ENCODE peak calls at places on chromosomes 1 and 21, in four cellular contexts. B, K, Z and D are unnamed samples.

GRCh38 chr1:213686003-213686582 is 301.7 kb upstream of the PROX1 start:
- DNase-seq in Z (no peak), B (no peak), K (no peak), D (no peak)

GRCh38 chr1:205042911-205043806 is at the start of gene CNTN2:
- DNase-seq in K (no peak), B (peak), Z (peak), D (no peak)

GRCh38 chr1:106290805-106291537 is 765.5 kb upstream of the PRMT6 start:
- DNase-seq in K (no peak), B (no peak), Z (no peak), D (no peak)

GRCh38 chr1:219261454-219261853 is 87.8 kb downstream of the LYPLAL1 start:
- DNase-seq in Z (no peak), K (no peak), B (no peak), D (no peak)

GRCh38 chr1:220841293-220841692 is 38.0 kb upstream of the HLX start:
- DNase-seq in B (no peak), Z (peak), K (no peak), D (no peak)

GRCh38 chr1:20308569-20308968 is 17.9 kb downstream of the VWA5B1 start:
- DNase-seq in Z (peak), K (no peak), B (no peak), D (no peak)

GRCh38 chr1:116425987-116426386 is 52.9 kb downstream of the ATP1A1 start:
- DNase-seq in B (no peak), K (no peak), Z (no peak), D (no peak)

GRCh38 chr1:16618719-16619118 is 5.4 kb upstream of the NBPF1 start:
- DNase-seq in K (no peak), Z (peak), B (peak), D (no peak)

GRCh38 chr1:213326666-213327317 is 275.8 kb downstream of the RPS6KC1 start:
- DNase-seq in K (peak), B (no peak), Z (no peak), D (no peak)

GRCh38 chr1:220922951-220923350 is 43.7 kb downstream of the HLX start:
- DNase-seq in B (no peak), Z (peak), K (no peak), D (peak)

GRCh38 chr1:2380816-2381591 is 10.3 kb downstream of the MORN1 start:
- DNase-seq in B (no peak), Z (no peak), K (no peak), D (no peak)

GRCh38 chr1:160633330-160633903 is 13.4 kb downstream of the SLAMF1 start:
- DNase-seq in K (no peak), Z (no peak), B (no peak), D (no peak)

GRCh38 chr1:197921235-197922069 is 4.3 kb downstream of the LHX9 start:
- DNase-seq in Z (peak), B (peak), K (no peak), D (peak)

GRCh38 chr1:230308821-230309220 is 117.3 kb downstream of the PGBD5 start:
- DNase-seq in K (no peak), Z (no peak), B (no peak), D (no peak)

GRCh38 chr1:223031690-223032601 is 111.1 kb downstream of the TLR5 start:
- DNase-seq in K (no peak), B (peak), Z (peak), D (no peak)

GRCh38 chr1:9061252-9061948 is 8.0 kb downstream of the SLC2A5 start:
- DNase-seq in Z (no peak), K (no peak), B (no peak), D (no peak)

GRCh38 chr1:171160181-171160580 is 24.9 kb upstream of the FMO2 start:
- DNase-seq in Z (no peak), B (no peak), K (no peak), D (no peak)

GRCh38 chr1:7218210-7218832 is 433.1 kb downstream of the CAMTA1 start:
- DNase-seq in Z (peak), K (peak), B (peak), D (peak)

GRCh38 chr1:230163205-230163604 is 96.2 kb downstream of the GALNT2 start:
- DNase-seq in K (peak), Z (no peak), B (peak), D (no peak)

GRCh38 chr1:31767225-31767624 is 3.1 kb upstream of the ADGRB2 start:
- DNase-seq in K (no peak), Z (no peak), B (no peak), D (no peak)

GRCh38 chr1:66416295-66416694 is 117.7 kb upstream of the SGIP1 start:
- DNase-seq in Z (no peak), K (peak), B (no peak), D (no peak)

GRCh38 chr1:35807614-35808375 is at the start of gene AGO4:
- DNase-seq in K (peak), Z (peak), B (peak), D (peak)

GRCh38 chr1:114610546-114611245 is 29.3 kb upstream of the BCAS2 start:
- DNase-seq in B (no peak), Z (no peak), K (peak), D (no peak)

GRCh38 chr1:26357121-26357602 is 3.2 kb upstream of the CRYBG2 start:
- DNase-seq in K (no peak), B (peak), Z (no peak), D (no peak)

GRCh38 chr1:246428542-246429308 is 78.4 kb downstream of the SMYD3 start:
- DNase-seq in B (peak), Z (peak), K (peak), D (no peak)

GRCh38 chr1:15937706-15938168 is 38.2 kb downstream of the ZBTB17 start:
- DNase-seq in K (peak), Z (peak), B (no peak), D (no peak)

GRCh38 chr1:30512253-30512921 is 211.0 kb downstream of the MATN1 start:
- DNase-seq in B (peak), K (no peak), Z (peak), D (no peak)

GRCh38 chr1:109928591-109929111 is 18.0 kb downstream of the CSF1 start:
- DNase-seq in B (no peak), K (peak), Z (no peak), D (no peak)

GRCh38 chr1:109926662-109927300 is 16.1 kb downstream of the CSF1 start:
- DNase-seq in K (peak), B (peak), Z (no peak), D (no peak)

GRCh38 chr1:109929170-109929569 is 18.5 kb downstream of the CSF1 start:
- DNase-seq in Z (no peak), K (no peak), B (peak), D (no peak)

GRCh38 chr1:109927908-109928307 is 17.3 kb downstream of the CSF1 start:
- DNase-seq in Z (no peak), B (no peak), K (peak), D (no peak)

GRCh38 chr1:109927356-109927755 is 16.7 kb downstream of the CSF1 start:
- DNase-seq in Z (no peak), K (no peak), B (no peak), D (no peak)
- H2AK5ac ChIP-seq in Z (no peak), K (peak), B (no peak), D (no peak)

DNA sequence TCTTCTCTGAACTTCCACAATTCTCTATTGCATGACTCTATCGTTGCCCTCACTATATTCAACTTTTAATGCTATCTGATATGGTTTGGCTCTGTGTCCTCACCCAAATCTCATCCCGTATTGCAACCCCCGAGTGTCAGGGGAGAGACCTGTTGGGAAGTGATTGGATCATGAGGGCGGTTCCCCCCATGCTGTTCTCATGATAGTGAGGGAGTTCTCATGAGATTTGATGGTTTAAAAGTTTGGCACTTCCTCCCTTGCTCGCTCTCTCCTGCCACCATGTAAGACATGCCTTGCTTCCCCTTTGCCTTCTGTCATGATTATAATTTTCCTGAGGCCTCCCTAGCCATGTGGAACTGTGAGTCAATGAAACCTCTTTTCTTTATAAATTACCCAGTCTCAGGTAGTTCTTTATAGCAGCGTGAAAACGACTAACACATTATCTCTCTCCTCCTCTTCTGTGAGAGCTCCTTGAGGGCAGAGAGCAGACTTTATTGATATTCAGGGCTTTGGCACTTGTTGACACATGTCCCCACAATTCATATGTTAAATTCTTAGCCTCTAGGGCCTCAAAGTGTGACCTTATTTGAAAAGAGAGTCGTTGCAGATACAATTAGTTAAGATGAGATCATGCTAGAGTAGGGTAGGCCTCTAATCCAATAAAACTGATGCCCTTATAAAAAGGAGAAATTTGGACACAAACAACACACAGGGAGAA is 52.1 kb downstream of the ADCY10 start:
- DNase-seq in K (no peak), Z (peak), B (no peak), D (no peak)
- H2AK5ac ChIP-seq in K (peak), Z (peak), B (no peak), D (no peak)

DNA sequence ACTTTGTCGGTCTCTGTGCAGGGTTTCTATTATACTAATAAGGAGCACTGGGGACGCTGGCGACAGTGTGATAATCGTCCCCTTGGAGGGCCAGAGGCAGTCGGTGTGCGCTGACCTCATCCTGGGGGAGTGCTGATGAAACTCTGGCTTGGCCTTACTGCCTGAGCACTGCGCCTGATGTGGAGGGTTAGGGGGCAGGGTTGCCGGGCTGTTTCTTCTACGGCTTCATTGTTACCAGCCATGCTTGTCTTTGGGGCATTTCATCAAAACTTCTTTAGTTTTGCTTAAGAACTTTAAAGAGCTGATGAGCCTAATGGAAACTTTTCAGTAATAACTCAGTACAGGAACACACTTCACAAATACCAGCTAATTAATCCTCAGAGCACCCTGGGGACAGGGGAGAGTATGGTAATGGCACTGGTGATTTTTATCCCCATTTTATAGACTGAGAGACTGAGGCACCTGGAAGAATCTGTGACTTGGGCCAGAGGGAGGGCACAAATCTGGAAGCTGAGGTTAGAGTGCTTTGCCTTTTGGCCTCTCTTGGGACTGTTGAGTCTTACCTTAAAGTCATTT is 81.8 kb downstream of the PEX14 start:
- DNase-seq in B (no peak), Z (peak), K (no peak), D (no peak)
- H2AK5ac ChIP-seq in B (no peak), Z (no peak), K (no peak), D (no peak)

GRCh38 chr1:226733309-226733708 is 5.8 kb downstream of the ITPKB start:
- DNase-seq in Z (no peak), K (no peak), B (no peak), D (no peak)

GRCh38 chr1:226731257-226731893 is 7.7 kb downstream of the ITPKB start:
- DNase-seq in Z (no peak), B (no peak), K (no peak), D (no peak)

GRCh38 chr1:226734611-226735153 is 4.4 kb downstream of the ITPKB start:
- DNase-seq in B (no peak), Z (no peak), K (no peak), D (no peak)

GRCh38 chr1:226733876-226734414 is 5.1 kb downstream of the ITPKB start:
- DNase-seq in K (peak), B (no peak), Z (no peak), D (no peak)

GRCh38 chr1:226732856-226733291 is 6.2 kb downstream of the ITPKB start:
- DNase-seq in B (no peak), K (no peak), Z (no peak), D (no peak)
- H2AK5ac ChIP-seq in B (no peak), K (no peak), Z (no peak), D (peak)

DNA sequence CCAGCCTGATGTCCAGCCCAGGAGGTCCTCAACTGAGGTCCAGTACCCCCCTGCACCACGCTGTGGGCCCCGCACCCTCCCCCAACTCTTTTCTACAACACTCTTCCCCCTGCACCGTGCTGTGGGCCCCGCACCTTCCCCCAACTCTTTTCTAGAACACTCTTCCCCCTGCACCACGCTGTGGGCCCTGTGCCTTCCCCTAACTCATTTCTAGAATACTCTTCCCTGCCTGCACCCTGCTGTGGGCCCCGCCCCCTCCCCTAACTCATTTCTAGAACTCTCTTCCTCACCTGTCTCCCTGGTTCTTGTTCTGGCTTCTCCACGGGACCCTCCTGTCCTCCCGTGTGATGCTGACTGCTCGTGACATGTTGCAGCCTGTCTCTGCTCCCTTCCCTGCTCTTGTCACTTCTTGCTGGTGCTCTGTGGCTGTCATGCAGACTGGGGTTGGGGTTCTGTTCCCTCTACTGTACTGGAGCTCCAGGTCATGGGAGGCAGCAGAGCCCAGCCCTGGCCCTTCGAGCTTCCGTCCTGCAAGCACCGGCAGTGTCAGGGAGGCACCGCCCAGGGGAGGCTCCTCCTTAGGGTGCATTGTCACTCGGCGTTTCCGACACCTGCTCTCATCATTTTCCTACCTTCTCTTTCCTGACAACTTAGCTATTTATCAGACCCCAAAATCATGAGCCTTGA is 160.1 kb upstream of the COL6A1 start:
- DNase-seq in K (no peak), Z (no peak), B (peak), D (no peak)
- H2AK5ac ChIP-seq in K (peak), Z (no peak), B (no peak), D (peak)

DNA sequence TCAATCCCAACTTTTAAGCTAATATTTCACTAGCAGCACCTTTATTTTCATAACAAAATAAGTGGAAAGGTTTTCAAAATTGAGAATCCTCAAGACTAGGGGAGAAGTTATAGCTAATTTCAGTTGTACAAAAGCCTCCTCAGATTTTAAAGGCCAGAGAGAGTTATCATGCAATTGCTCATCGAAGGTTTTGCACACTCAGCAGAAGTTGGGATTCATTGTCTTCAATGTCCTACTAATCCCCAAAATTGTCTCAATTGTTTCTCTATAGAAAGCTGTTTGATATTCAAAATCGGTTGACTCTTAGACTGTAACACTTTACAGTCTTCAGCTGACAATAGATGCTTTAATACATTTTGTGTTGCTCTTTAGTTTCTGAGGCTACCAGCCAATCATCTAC is 170.7 kb upstream of the TNR start:
- DNase-seq in Z (no peak), K (no peak), B (no peak), D (no peak)
- H2AK5ac ChIP-seq in Z (no peak), K (no peak), B (no peak), D (no peak)

DNA sequence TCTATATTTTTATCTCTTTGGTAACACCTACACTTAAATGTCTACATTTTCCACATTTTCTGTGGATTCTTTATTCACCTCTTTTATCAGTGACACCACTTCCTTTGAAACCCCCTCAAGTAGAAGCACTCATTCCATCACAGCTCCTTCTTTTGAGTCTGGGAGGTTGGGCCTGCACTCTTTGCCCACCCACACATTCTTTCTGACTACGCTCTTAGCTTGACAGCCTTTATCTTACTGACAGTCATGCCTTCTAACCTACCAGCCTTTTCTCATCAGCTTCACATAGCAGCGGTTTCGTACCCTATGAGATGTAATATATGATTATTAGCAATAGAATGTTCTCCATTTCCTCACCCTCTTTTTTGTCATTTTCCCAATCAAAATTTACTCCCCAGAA is 151.9 kb downstream of the TNFSF18 start:
- DNase-seq in K (peak), Z (no peak), B (no peak), D (peak)
- H2AK5ac ChIP-seq in K (peak), Z (no peak), B (no peak), D (no peak)

GRCh38 chr1:243946253-243946652 is 96.2 kb upstream of the AKT3 start:
- DNase-seq in K (no peak), Z (peak), B (no peak), D (no peak)

GRCh38 chr1:243944429-243945160 is 94.6 kb upstream of the AKT3 start:
- DNase-seq in K (peak), Z (peak), B (peak), D (no peak)

GRCh38 chr1:243946946-243947345 is 96.9 kb upstream of the AKT3 start:
- DNase-seq in B (peak), K (no peak), Z (peak), D (no peak)

GRCh38 chr1:243943671-243944428 is 93.8 kb upstream of the AKT3 start:
- DNase-seq in Z (no peak), K (no peak), B (no peak), D (no peak)

DNA sequence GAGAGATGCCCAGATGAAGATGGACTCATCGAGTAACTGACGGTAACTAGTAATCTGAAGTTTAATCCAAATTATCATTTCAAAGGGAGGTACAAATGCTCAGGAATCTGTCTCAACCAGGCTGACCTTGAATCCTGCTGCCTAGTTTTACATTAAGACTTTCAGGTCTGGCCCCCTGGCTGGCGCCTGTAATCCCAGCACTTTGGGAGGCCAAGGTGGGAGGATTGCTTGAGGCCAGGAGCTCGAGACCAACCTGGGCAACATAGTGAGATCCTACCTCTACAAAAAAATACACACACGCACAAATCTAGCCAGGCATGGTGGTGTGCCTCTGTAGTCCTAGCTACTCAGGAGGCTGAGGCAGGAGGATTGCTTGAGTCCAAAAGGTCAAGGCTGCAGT is 95.7 kb upstream of the AKT3 start:
- DNase-seq in Z (no peak), B (no peak), K (no peak), D (no peak)
- H2AK5ac ChIP-seq in Z (no peak), B (no peak), K (no peak), D (no peak)

DNA sequence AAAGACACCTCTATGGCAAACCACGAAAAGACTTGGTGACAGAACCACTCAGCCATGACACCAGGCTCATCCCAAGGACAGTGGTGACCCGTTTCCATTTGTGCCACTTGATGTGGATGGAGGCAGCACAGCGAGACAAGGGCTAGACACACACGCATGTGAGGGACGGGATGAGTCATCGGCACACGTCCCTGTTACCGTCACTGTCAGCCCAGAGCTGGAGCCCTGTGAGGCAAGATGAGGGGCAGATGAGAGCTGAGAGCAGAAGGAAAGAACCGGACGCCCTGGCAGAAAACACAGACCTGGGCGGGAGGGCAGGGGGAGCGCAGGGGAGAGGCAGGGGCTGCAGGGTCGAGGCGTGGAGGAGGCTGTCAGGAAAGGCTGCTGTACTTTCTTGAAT is 57.8 kb downstream of the SIK1 start:
- DNase-seq in B (no peak), K (peak), Z (no peak), D (no peak)
- H2AK5ac ChIP-seq in B (no peak), K (no peak), Z (no peak), D (peak)